ENCODE peak calls at places on chromosomes 13 and 19, in four cellular contexts. H is GM12878, C is SK-N-SH, R is HepG2. X is an unnamed sample.

GRCh38 chr19:8569066-8569761 is 8.0 kb downstream of the MYO1F start:
- DNase-seq in H (peak; percentile 63), C (no peak), R (no peak), X (peak; percentile 83)

GRCh38 chr13:50989476-50989875 is 79.9 kb downstream of the RNASEH2B start:
- DNase-seq in H (no peak), C (peak; percentile 30), R (peak; percentile 14), X (peak; percentile 10)

GRCh38 chr19:17680235-17680722 is 7.9 kb downstream of the UNC13A start:
- DNase-seq in H (peak; percentile 27), C (no peak), R (no peak), X (peak; percentile 89)

GRCh38 chr13:68940049-68940448 is 1167.6 kb upstream of the ATXN8OS start:
- DNase-seq in H (no peak), C (no peak), R (no peak), X (no peak)

GRCh38 chr13:107370036-107370785 is 802.3 kb upstream of the ARGLU1 start:
- DNase-seq in H (no peak), C (no peak), R (no peak), X (no peak)

GRCh38 chr13:74930402-74931165 is 551.4 kb downstream of the TBC1D4 start:
- DNase-seq in H (no peak), C (no peak), R (no peak), X (no peak)

GRCh38 chr13:96294930-96295657 is 205.2 kb downstream of the HS6ST3 start:
- DNase-seq in H (no peak), C (no peak), R (no peak), X (no peak)

GRCh38 chr19:48737360-48737998 is 2.9 kb downstream of the RASIP1 start:
- DNase-seq in H (no peak), C (peak; percentile 66), R (no peak), X (peak; percentile 90)

GRCh38 chr13:98508280-98509074 is 68.4 kb downstream of the STK24 start:
- DNase-seq in H (no peak), C (no peak), R (peak; percentile 35), X (no peak)

GRCh38 chr19:1445185-1445931 is 4.6 kb upstream of the APC2 start:
- DNase-seq in H (no peak), C (peak; percentile 94), R (peak; percentile 37), X (peak; percentile 82)
- TF ChIP-seq NFIC in H (no peak), C (no peak), R (no peak), X (peak; percentile 39)

GRCh38 chr19:38693380-38694223 is 46.2 kb downstream of the ACTN4 start:
- DNase-seq in H (no peak), C (no peak), R (peak; percentile 81), X (no peak)
- TF ChIP-seq NFIC in H (no peak), C (no peak), R (no peak), X (no peak)

DNA sequence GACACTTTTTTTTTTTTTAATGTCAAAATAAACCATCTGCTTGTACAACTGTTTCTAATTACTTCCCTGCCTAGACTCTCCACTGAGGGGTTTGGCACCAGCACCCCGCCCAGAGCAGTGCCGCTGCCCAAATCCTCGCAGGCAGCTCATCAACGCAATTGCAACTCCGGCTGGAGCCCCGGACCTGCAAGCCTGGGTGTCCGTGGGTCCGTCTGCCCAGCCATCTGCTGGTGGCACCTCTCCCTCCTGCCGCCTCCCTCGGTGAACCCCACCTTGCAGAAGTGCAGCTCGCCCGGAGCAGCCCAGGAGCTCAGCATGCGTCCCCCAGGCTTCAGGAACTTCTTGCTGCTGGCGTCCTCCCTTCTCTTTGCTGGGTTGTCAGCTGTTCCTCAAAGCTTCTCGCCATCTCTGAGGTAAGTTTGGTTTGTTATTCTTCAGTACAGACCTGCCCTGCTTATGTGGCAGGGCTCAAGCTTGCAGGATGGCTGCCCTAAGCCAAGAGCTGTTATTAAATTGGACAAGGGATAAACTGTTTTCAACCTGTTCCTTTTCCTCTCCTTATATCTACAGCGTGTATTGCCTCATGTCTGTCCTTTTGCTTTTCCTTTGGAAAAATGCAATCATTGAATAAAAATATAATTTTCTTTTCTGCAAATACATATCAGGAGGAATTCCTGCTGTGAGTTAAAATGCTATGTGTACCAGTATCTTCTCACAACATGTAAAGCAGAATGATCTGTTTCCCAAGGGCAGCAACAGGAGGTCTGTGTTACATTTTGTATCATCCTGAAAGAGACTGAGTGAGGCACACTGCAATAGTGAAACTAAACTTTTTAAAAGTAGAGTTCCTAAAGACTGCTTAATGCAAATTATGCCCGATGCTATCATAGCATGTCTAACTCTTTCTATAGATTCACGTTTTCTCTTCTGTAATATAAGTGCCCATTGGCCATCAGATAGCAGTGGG is at the start of gene ITGBL1:
- DNase-seq in H (no peak), C (peak; percentile 38), R (no peak), X (no peak)
- TF ChIP-seq NFIC in H (no peak), C (no peak), R (no peak), X (no peak)

GRCh38 chr13:113604186-113604585 is 19.6 kb downstream of the TFDP1 start:
- DNase-seq in H (no peak), C (no peak), R (no peak), X (no peak)
- TF ChIP-seq NFIC in H (peak; percentile 93), C (no peak), R (no peak), X (no peak)

GRCh38 chr19:10921909-10922637 is 6.4 kb downstream of the YIPF2 start:
- DNase-seq in H (no peak), C (no peak), R (no peak), X (no peak)

GRCh38 chr19:10921199-10921879 is 7.1 kb downstream of the YIPF2 start:
- DNase-seq in H (no peak), C (no peak), R (no peak), X (no peak)

GRCh38 chr19:10924597-10924996 is 3.8 kb downstream of the YIPF2 start:
- DNase-seq in H (no peak), C (no peak), R (no peak), X (no peak)

GRCh38 chr19:10922638-10923014 is 5.8 kb downstream of the YIPF2 start:
- DNase-seq in H (no peak), C (no peak), R (no peak), X (no peak)

DNA sequence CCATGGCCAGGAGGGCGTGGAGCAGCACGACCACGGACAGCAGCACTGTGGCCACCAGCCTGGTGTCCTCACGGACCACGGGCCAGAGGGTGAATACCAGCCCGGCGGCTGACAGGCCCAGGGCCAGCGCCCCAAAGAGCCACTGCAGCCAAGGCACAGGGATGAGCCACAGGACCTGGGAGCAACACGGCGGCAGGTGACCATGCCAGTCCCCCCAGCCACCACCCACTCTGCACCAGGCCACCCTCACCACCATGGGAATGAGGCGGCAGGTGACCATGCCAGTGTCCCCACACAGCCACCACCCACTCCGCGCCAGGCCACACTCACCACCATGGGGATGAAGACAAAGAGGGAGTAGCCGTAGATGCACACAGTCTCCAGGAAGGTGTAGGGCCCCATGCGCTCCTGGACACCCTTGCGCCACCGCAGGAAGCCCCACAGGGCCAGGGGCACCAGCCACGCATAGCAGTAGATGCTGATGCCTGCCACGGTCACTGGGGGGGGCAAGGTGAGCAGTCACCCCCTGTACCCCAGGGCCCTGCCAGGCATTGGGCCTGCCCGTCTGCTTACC is 4.8 kb downstream of the YIPF2 start:
- DNase-seq in H (no peak), C (no peak), R (no peak), X (no peak)
- TF ChIP-seq NFIC in H (no peak), C (no peak), R (no peak), X (no peak)

GRCh38 chr19:50695251-50696064 is 24.1 kb downstream of the SHANK1 start:
- DNase-seq in H (no peak), C (peak; percentile 97), R (no peak), X (peak; percentile 53)
- TF ChIP-seq NFIC in H (no peak), C (no peak), R (no peak), X (no peak)

DNA sequence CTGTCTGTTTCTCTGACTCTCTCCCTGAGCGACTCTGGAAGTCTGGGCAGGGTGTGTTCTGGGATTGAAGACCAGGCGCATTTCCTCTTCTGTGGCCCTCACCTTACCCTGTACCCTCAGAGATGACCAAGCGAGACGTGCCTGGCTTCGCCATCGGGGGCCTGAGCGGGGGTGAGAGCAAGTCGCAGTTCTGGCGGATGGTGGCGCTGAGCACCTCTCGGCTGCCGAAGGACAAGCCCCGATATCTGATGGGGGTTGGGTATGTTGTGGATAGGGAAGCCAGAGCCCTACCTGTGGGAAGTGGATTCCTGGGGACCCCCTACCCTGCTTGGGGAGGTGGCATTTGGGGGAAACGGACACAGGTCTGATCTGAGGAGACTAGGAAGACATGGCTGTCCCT is 5.8 kb upstream of the DNM2 start:
- DNase-seq in H (no peak), C (no peak), R (no peak), X (no peak)
- TF ChIP-seq NFIC in H (no peak), C (no peak), R (no peak), X (no peak)

DNA sequence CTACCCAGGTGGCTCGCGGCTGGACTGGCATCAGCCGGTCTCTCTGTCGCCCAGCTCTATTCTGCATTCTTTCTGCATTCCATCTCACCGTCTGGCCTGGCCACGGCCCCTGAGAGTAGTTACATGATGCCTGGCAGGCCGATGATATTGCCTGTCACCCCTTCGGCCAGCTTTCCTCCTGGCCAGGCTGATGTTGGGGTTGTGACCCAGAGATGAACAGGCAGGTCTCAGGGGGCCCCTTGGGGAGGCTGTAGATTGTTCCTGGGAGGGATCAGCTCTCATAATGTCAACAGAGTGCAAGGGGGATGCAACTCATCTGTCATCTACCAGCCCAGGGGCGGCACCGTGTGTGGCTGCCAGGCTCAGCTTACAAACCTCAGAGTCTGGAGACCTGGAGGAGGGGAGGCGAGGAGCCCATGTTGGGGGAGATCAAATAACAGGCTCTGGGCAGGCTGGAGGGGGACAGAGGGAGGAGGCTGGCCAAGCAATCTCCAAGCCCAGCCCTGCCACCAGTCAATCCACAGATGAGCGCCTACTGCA is 13.6 kb upstream of the FBXO17 start:
- DNase-seq in H (no peak), C (peak; percentile 30), R (no peak), X (no peak)
- TF ChIP-seq NFIC in H (no peak), C (peak; percentile 3), R (no peak), X (no peak)

GRCh38 chr13:40495620-40496001 is 170.8 kb downstream of the FOXO1 start:
- DNase-seq in H (no peak), C (no peak), R (peak; percentile 32), X (no peak)

GRCh38 chr13:40496035-40496810 is 170.2 kb downstream of the FOXO1 start:
- DNase-seq in H (no peak), C (no peak), R (no peak), X (no peak)

GRCh38 chr13:40492511-40492910 is 173.9 kb downstream of the FOXO1 start:
- DNase-seq in H (no peak), C (no peak), R (no peak), X (no peak)

GRCh38 chr13:40494513-40494912 is 171.9 kb downstream of the FOXO1 start:
- DNase-seq in H (no peak), C (no peak), R (no peak), X (no peak)

DNA sequence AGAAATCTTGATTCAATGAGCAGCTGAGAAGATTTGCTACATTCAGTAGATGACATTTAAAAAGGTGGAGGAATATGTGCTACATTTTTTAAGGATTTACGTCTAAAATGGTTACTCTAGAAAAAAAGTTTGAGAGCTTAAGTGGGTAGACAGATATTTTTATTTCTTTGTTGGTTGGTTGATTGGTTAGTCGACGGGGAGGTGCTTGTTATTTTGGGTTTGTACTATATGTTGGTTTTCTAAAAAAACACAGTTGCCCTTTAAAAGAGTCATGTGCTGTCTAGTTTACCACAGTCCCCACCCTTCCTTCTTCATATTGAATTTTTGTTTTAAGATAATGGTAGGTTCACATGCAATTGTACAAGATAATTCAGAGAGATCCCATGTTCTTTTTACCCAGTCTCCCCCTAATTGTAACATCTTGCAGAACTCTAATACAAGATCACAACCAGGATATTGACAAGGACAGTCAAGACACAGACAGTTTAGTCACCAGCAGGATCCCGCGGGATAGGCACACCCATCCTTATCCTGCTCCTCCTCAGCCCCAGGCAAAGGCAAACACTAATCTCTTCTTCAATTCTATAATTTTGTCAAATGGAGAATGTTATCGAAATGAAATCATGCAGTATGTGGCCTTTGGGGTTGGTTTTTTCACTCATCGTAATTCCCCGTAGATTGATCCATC is 171.4 kb downstream of the FOXO1 start:
- DNase-seq in H (no peak), C (no peak), R (no peak), X (no peak)
- TF ChIP-seq NFIC in H (no peak), C (no peak), R (no peak), X (no peak)

X was measured in K562.